ENCODE peak calls at places on chromosomes 5 and 9, in four cellular contexts. U is GM12878, H is HCT116, X is HepG2. Z is an unnamed sample.

GRCh38 chr9:68872026-68872501 is 141.8 kb downstream of the PRKACG start:
- DNase-seq in U (no peak), H (no peak), X (no peak), Z (peak)

GRCh38 chr9:119304566-119304965 is 64.7 kb downstream of the BRINP1 start:
- DNase-seq in U (no peak), H (no peak), X (no peak), Z (peak)

GRCh38 chr5:177453852-177454396 is 7.3 kb downstream of the PRR7 start:
- DNase-seq in U (no peak), H (no peak), X (no peak), Z (peak)

GRCh38 chr9:123883634-123884033 is 46.3 kb downstream of the DENND1A start:
- DNase-seq in U (no peak), H (no peak), X (no peak), Z (no peak)

GRCh38 chr9:81256368-81256767 is 433.0 kb downstream of the TLE1 start:
- DNase-seq in U (no peak), H (no peak), X (no peak), Z (no peak)

GRCh38 chr9:95924955-95925354 is 49.5 kb downstream of the ERCC6L2 start:
- DNase-seq in U (no peak), H (no peak), X (no peak), Z (peak)

GRCh38 chr5:29697786-29698414 is 1495.6 kb upstream of the CDH6 start:
- DNase-seq in U (no peak), H (no peak), X (peak), Z (peak)

GRCh38 chr5:122493776-122494518 is 181.9 kb downstream of the SNCAIP start:
- DNase-seq in U (no peak), H (no peak), X (no peak), Z (no peak)

GRCh38 chr5:135973323-135974018 is 18.7 kb upstream of the LECT2 start:
- DNase-seq in U (no peak), H (no peak), X (peak), Z (no peak)

GRCh38 chr9:93143830-93144530 is 9.9 kb upstream of the NINJ1 start:
- DNase-seq in U (no peak), H (no peak), X (no peak), Z (no peak)

GRCh38 chr5:175015028-175015427 is 290.6 kb downstream of the MSX2 start:
- DNase-seq in U (no peak), H (no peak), X (peak), Z (no peak)

GRCh38 chr5:66620711-66621110 is 24.5 kb downstream of the MAST4 start:
- DNase-seq in U (no peak), H (no peak), X (no peak), Z (no peak)

GRCh38 chr9:116152941-116153764 is 438 bp upstream of the PAPPA start:
- DNase-seq in U (no peak), H (no peak), X (no peak), Z (peak)

GRCh38 chr5:115472601-115473000 is 72.0 kb downstream of the FEM1C start:
- DNase-seq in U (no peak), H (no peak), X (no peak), Z (peak)

GRCh38 chr5:4191024-4191423 is 595.4 kb downstream of the IRX1 start:
- DNase-seq in U (no peak), H (no peak), X (no peak), Z (no peak)

GRCh38 chr9:120383999-120384924 is 195.7 kb downstream of the CDK5RAP2 start:
- DNase-seq in U (no peak), H (no peak), X (peak), Z (peak)

GRCh38 chr5:14231156-14231555 is 88.0 kb downstream of the TRIO start:
- DNase-seq in U (no peak), H (no peak), X (no peak), Z (no peak)

GRCh38 chr5:118253401-118254061 is 734.8 kb downstream of the DTWD2 start:
- DNase-seq in U (no peak), H (no peak), X (no peak), Z (no peak)

GRCh38 chr9:76369583-76369982 is 24.6 kb downstream of the RFK start:
- DNase-seq in U (peak), H (no peak), X (peak), Z (peak)

GRCh38 chr5:68049053-68049713 is 166.4 kb upstream of the PIK3R1 start:
- DNase-seq in U (no peak), H (no peak), X (no peak), Z (no peak)

GRCh38 chr9:110427497-110428104 is 89.9 kb upstream of the TXNDC8 start:
- DNase-seq in U (no peak), H (peak), X (peak), Z (peak)

GRCh38 chr9:84258371-84258770 is 82.2 kb downstream of the SLC28A3 start:
- DNase-seq in U (no peak), H (no peak), X (no peak), Z (no peak)

GRCh38 chr5:75663621-75664285 is 52.5 kb downstream of the ANKDD1B start:
- DNase-seq in U (no peak), H (no peak), X (no peak), Z (no peak)

GRCh38 chr9:132235894-132236661 is 74.2 kb downstream of the NTNG2 start:
- DNase-seq in U (no peak), H (peak), X (peak), Z (peak)

GRCh38 chr9:130246126-130246525 is 19.4 kb upstream of the HMCN2 start:
- DNase-seq in U (no peak), H (no peak), X (no peak), Z (no peak)

GRCh38 chr9:80878556-80878955 is 810.8 kb downstream of the TLE1 start:
- DNase-seq in U (no peak), H (no peak), X (no peak), Z (no peak)

GRCh38 chr9:129146441-129146933 is 31.6 kb downstream of the IER5L start:
- DNase-seq in U (no peak), H (no peak), X (no peak), Z (no peak)

GRCh38 chr5:10461904-10462542 is 20.3 kb downstream of the ROPN1L start:
- DNase-seq in U (no peak), H (no peak), X (no peak), Z (peak)

GRCh38 chr5:149439899-149440655 is 61.0 kb upstream of the IL17B start:
- DNase-seq in U (no peak), H (peak), X (peak), Z (peak)

GRCh38 chr5:102545175-102545574 is 46.4 kb upstream of the SLCO6A1 start:
- DNase-seq in U (no peak), H (peak), X (peak), Z (peak)

GRCh38 chr5:7395432-7396168 is at the start of gene ADCY2:
- DNase-seq in U (no peak), H (no peak), X (no peak), Z (peak)
- TF ChIP-seq EZH2 in U (no peak), H (no peak), X (no peak), Z (no peak)

GRCh38 chr5:137594717-137595116 is 95.6 kb upstream of the SPOCK1 start:
- DNase-seq in U (no peak), H (no peak), X (no peak), Z (peak)
- TF ChIP-seq REST in U (peak), H (peak), X (peak), Z (peak)

GRCh38 chr9:26575041-26575440 is 317.6 kb downstream of the CAAP1 start:
- DNase-seq in U (no peak), H (no peak), X (no peak), Z (no peak)
- TF ChIP-seq EZH2 in U (no peak), H (no peak), X (no peak), Z (no peak)

DNA sequence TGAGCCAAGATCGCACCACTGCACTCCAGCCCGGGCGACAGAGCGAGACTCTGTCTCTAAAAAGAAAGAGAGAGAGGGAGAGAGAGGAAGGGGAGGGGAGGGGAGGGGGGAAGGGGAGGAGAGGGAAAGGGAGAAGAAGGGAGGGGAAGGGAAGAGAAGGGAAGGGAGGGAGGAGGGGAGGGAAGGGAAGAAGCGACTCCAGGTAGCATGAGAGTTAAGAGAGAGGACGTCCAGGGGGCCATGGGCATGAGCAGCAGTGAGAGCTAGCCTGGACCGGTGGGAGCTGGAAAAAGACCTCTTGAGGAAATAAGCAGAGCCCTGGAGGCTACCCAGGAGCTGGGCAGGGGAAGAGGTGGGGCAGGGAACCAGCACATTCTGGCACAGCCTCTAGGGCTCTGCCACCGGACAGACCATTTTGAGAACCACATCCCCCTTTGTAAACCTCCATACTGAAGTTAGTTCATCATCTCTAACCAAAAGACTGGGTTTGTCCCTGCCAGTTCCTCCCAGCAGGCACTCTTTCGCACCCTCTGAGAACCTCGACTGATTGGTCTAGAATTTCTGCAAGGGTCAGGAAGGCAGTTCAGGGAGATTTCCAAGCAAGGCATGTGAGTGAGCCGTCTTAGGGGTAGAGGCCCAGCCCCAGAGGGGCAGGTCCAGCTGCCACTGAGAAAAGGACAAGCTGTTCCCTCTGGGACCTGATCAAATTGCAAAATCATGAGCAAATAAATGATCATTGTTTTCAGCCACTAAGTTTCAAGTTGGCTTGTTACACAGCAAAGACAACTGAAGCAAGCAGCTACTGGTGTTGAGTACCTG is 11.7 kb downstream of the NAIF1 start:
- DNase-seq in U (no peak), H (no peak), X (no peak), Z (peak)
- TF ChIP-seq REST in U (no peak), H (no peak), X (no peak), Z (no peak)

DNA sequence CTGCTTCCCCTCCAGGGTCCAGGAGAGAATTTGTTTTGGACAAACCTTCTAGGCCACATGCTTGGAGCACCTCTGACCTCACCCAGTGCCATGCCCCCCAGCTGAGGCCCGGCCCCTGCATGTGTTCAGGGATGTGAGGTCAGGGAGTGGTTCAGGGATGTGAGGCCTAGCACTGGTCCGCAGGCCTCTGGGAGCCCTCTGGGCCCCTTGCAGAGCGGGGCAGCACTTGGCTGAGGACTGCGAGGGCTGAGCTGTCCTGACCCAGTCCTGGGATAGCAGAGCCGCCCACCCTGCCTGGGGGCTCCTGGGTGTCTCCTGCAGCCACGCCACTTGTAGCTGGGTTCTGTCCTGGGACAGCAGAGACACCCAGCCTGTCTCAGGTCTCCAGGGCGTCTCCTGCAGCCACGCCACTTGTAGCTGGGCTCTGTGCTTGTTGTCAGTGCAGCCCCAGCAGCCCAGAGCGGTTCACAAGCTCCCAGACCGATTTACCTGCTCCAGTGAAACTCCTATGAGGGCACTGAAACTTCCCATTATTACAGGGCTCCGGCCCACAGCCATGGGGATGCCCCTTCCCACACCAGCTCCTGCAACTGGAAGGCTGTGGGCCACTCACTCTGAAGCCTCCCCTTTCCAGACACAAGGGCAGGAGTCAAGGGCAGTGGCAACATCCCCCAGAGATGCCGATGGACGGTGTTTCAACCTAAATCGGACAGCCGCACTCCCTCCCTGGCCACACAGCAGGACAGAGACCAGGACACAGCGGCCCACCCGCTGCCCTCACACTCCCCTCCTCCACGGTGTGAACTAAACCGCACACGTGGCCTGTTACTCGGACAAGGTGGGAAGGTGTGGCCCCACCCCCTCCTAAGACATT is 5.4 kb upstream of the CEP72 start:
- DNase-seq in U (no peak), H (no peak), X (no peak), Z (no peak)
- TF ChIP-seq EZH2 in U (no peak), H (no peak), X (no peak), Z (no peak)

GRCh38 chr5:74390306-74390637 is 250.3 kb downstream of the ENC1 start:
- DNase-seq in U (no peak), H (no peak), X (no peak), Z (no peak)

GRCh38 chr5:74392698-74393431 is 247.7 kb downstream of the ENC1 start:
- DNase-seq in U (no peak), H (no peak), X (no peak), Z (no peak)

GRCh38 chr5:74391410-74391809 is 249.1 kb downstream of the ENC1 start:
- DNase-seq in U (no peak), H (no peak), X (peak), Z (peak)

GRCh38 chr5:74389531-74390305 is 250.8 kb downstream of the ENC1 start:
- DNase-seq in U (no peak), H (no peak), X (no peak), Z (no peak)

DNA sequence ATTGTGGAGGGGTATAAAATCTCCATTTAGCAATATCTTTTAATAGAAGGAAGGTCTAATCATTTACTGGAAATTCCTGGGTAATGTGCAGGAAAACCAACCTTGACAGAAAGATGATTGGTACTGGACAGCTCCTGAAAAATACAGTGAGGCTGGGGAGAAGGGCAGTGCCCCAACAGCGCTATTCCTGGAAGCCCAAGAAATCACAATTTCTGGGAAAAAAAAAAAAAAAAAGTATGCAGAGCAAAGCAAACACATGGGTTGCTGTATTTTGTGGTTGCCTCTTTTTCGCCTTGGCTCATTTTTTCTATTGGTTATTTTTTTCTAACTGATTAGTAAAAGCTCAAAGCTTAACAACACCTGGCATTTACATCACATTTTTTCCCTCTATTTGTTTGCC is 249.7 kb downstream of the ENC1 start:
- DNase-seq in U (no peak), H (no peak), X (no peak), Z (no peak)
- TF ChIP-seq REST in U (no peak), H (peak), X (no peak), Z (no peak)

GRCh38 chr9:18549772-18550171 is 75.8 kb downstream of the ADAMTSL1 start:
- DNase-seq in U (no peak), H (no peak), X (no peak), Z (no peak)

GRCh38 chr9:18555105-18555883 is 81.3 kb downstream of the ADAMTSL1 start:
- DNase-seq in U (no peak), H (no peak), X (no peak), Z (no peak)

GRCh38 chr9:18550286-18550685 is 76.3 kb downstream of the ADAMTSL1 start:
- DNase-seq in U (no peak), H (no peak), X (no peak), Z (no peak)

GRCh38 chr9:18548456-18548855 is 74.5 kb downstream of the ADAMTSL1 start:
- DNase-seq in U (no peak), H (no peak), X (no peak), Z (no peak)

DNA sequence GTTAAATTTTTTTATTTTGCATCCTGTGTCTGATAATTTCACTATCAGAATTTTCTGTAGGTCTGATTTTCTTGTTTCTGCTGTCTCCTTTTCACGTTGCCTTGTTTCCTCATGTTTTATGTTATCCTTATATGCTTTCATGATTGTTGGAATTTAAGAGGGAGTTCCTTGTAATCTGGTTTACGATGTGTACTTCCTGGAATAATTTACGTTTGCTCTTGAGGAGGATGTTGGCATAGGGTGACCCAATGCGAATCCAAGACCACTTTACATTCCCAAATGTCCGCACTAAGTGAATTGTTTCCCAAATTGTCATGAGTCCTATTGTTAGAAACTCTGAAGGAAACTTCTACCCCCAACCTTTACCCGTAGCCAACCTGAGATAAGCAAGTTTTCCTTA is 80.3 kb downstream of the ADAMTSL1 start:
- DNase-seq in U (no peak), H (no peak), X (no peak), Z (no peak)
- TF ChIP-seq EZH2 in U (no peak), H (no peak), X (no peak), Z (no peak)